ENCODE peak calls at places on chromosome 12, in ten cellular contexts. T, E, C, H, O, F, L, X, V and W are unnamed samples.

GRCh38 chr12:127964717-127965116 is 302.3 kb upstream of the TMEM132C start:
- DNase-seq in F (no peak), E (no peak), C (no peak), H (peak), X (peak), T (no peak), L (no peak), V (no peak), O (no peak), W (no peak)

GRCh38 chr12:91947459-91947858 is 198.2 kb downstream of the BTG1 start:
- DNase-seq in H (no peak), C (no peak), L (no peak), V (no peak), F (no peak), E (no peak), T (peak), X (no peak), O (no peak), W (no peak)

GRCh38 chr12:125890983-125891382 is 825.7 kb downstream of the AACS start:
- DNase-seq in H (no peak), O (no peak), F (no peak), E (no peak), C (no peak), T (no peak), V (no peak), L (no peak), X (no peak), W (no peak)

GRCh38 chr12:103745962-103746361 is 95.1 kb downstream of the NT5DC3 start:
- DNase-seq in C (no peak), H (no peak), E (no peak), O (no peak), X (no peak), L (no peak), V (no peak), T (no peak), F (no peak), W (no peak)

GRCh38 chr12:115774148-115774905 is 503.2 kb downstream of the MED13L start:
- DNase-seq in C (no peak), T (no peak), L (no peak), X (no peak), V (no peak), F (no peak), E (no peak), H (peak), O (no peak), W (no peak)

GRCh38 chr12:30622509-30622908 is 73.2 kb downstream of the IPO8 start:
- DNase-seq in V (no peak), H (no peak), E (no peak), L (no peak), C (no peak), F (peak), O (no peak), X (peak), T (peak), W (no peak)

GRCh38 chr12:97396989-97397388 is 65.6 kb upstream of the RMST start:
- DNase-seq in F (no peak), E (no peak), V (no peak), T (no peak), L (no peak), O (no peak), H (no peak), C (no peak), X (no peak), W (no peak)

GRCh38 chr12:81021131-81021530 is 56.7 kb upstream of the ACSS3 start:
- DNase-seq in T (no peak), E (no peak), X (no peak), H (no peak), L (no peak), F (no peak), O (no peak), V (no peak), C (no peak), W (no peak)

GRCh38 chr12:95533985-95534384 is 17.3 kb downstream of the USP44 start:
- DNase-seq in X (no peak), E (no peak), T (no peak), H (no peak), C (no peak), F (no peak), V (no peak), L (no peak), O (no peak), W (no peak)

DNA sequence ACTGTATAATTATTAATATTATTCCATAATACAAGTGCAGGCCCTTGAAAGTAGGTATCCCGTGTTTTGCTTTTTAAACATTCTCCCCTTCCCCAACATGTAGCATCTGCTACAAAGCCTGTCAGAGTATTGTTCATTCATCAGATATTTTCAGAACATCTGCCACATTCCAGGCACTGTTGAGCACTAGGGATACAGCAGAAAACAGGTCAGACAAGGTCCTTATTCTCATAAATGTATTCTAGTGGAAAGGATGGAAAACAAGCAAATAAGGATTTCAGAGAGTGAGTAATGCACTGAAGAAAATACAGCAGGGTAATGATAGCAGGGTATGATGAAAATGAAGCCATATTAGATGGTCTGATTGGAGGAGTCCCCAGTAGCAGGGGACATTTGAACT is 3.8 kb downstream of the ERP29 start:
- DNase-seq in X (no peak), L (no peak), H (no peak), T (no peak), O (no peak), C (no peak), E (no peak), V (no peak), F (no peak), W (no peak)
- TF ChIP-seq CTCF in X (no peak), L (no peak), H (no peak), T (no peak), O (no peak), C (no peak), E (no peak), V (no peak), F (no peak), W (no peak)

GRCh38 chr12:11580125-11580751 is 69.2 kb upstream of the ETV6 start:
- DNase-seq in X (peak), C (no peak), L (no peak), O (no peak), V (no peak), T (no peak), F (peak), H (peak), E (peak), W (no peak)
- TF ChIP-seq CTCF in X (no peak), C (no peak), L (no peak), O (no peak), V (no peak), T (no peak), F (no peak), H (no peak), E (no peak), W (no peak)

DNA sequence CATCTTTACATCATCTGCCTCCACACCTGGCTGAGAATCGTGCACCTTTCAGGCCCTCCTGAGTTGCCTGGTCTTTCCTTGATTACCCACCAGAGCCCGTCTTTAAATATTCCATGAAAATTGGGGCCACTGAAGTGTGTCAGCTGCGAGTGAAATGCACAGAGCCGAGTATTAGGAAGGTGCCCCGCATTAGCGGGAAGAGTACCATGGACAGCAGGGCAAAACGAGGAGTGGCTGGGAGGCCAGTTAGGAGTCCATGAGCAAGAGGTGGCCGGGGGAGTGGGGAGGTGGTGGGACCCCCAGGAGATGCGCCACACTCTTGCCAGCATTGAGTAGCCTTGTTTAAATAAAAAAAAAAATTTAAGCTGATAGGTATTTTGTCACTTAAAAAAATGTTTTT is 99.6 kb downstream of the TSPAN9 start:
- DNase-seq in X (no peak), L (no peak), F (no peak), H (no peak), V (no peak), E (no peak), O (no peak), C (no peak), T (no peak), W (no peak)
- TF ChIP-seq CTCF in X (no peak), L (no peak), F (no peak), H (no peak), V (no peak), E (no peak), O (no peak), C (no peak), T (no peak), W (no peak)

GRCh38 chr12:66942741-66943465 is 264.0 kb upstream of the GRIP1 start:
- DNase-seq in C (no peak), X (no peak), T (no peak), V (no peak), E (no peak), F (no peak), L (no peak), H (no peak), O (no peak), W (no peak)
- TF ChIP-seq CTCF in C (no peak), X (no peak), T (no peak), V (no peak), E (no peak), F (no peak), L (peak), H (no peak), O (no peak), W (no peak)

GRCh38 chr12:53744130-53744441 is 7.7 kb downstream of the CISTR start:
- DNase-seq in T (no peak), F (no peak), C (no peak), E (no peak), H (no peak), X (no peak), L (no peak), O (no peak), V (no peak), W (no peak)
- TF ChIP-seq CTCF in T (no peak), F (no peak), C (no peak), E (no peak), H (no peak), X (no peak), L (no peak), O (no peak), V (no peak), W (no peak)

DNA sequence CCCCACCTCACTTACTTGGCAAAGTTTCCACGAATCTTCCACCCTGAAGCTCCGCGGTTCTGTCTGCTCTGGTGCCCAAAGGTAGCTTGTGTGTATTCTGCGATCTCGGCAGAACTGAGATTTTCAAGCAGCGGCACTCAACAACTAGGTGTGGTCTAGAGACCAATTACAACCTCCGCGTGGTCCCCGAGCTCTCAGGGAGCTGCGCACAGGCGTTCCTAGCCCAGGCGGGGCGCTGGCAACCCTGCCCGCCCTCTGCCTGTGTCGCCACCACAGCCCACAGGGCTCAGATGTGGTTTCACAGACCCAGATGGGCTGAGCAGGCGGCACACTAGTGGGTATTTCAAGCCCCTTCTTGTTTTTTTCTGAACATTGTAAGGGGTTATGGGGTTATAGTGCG is 1.5 kb upstream of the DIABLO start:
- DNase-seq in C (no peak), O (peak), V (no peak), T (no peak), F (no peak), H (no peak), L (peak), X (no peak), E (no peak), W (no peak)
- TF ChIP-seq CTCF in C (no peak), O (no peak), V (no peak), T (no peak), F (no peak), H (no peak), L (peak), X (no peak), E (no peak), W (no peak)

DNA sequence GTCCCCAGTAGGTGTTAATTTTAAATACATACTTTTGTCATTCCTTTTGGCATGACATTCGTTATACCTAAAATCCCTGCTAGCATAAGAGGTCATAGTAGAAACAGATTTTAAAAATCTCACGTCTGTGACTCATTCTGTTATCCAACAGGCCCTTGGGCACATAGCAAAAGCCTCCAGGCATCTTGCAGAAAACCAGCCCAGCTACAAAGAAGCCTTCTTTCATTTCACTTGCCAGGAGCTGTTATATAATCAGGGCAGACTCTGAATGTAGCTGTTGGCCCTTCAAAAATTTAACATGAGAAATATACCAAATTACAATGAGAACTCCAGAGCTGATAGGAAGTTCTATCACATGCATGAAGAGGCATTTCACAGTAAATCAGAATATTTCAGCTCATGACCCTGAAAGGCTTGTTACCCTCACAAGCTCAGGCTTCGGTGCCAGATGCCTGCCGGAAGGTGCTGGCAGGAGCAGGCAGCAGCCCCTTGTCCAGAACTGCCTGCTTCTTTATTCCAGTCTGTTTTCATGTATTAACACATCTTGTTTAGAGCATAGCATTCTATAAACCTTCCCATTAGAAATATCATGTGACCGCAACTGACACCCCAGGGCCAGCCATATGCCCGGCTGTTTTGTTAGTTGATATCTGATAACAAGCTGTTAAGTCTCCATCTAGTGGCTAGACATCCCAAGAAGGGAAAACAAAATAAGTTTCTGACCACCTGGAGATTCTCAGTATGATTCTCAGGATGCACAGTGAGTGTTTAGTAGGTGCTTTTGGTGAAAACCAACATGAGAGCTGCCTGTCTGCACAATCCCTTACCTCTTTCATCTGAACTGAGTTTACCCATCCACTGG is 17.8 kb downstream of the E2F7 start:
- DNase-seq in L (no peak), H (no peak), F (peak), O (no peak), E (no peak), T (no peak), X (peak), C (no peak), V (no peak), W (no peak)
- TF ChIP-seq CTCF in L (peak), H (no peak), F (peak), O (no peak), E (no peak), T (no peak), X (no peak), C (no peak), V (no peak), W (no peak)

DNA sequence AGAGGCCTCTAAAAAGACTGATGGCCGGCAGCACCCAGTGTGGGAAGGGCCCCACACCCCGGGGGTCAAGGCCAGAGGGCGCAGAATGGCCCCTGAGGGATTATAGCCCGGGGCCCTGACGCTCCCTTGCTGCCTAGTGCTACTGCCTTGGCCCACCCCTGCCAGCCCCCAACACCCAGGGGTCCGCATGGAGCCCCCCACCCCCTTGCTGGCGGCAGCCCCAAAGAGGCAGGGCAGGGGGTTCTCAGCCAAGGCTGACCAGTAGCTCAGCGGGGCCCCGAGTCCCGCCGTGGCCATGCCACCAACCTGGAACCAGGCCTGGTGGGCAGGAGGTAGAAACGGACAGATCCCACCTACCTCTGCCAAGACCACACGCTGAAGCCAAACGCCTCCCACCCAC is 73.1 kb upstream of the FBRSL1 start:
- DNase-seq in F (no peak), V (no peak), X (no peak), O (no peak), E (no peak), C (no peak), H (no peak), T (no peak), L (no peak), W (no peak)
- TF ChIP-seq CTCF in F (no peak), V (no peak), X (no peak), O (no peak), E (no peak), C (no peak), H (no peak), T (no peak), L (no peak), W (no peak)

GRCh38 chr12:9227953-9228352 is 19.8 kb upstream of the PZP start:
- DNase-seq in T (no peak), C (no peak), O (no peak), E (no peak), V (no peak), X (no peak), F (no peak), L (no peak), H (no peak), W (no peak)
- TF ChIP-seq CTCF in T (no peak), C (no peak), O (no peak), E (no peak), V (no peak), X (no peak), F (no peak), L (no peak), H (no peak), W (no peak)